ENCODE peak calls at places on chromosomes 5 and 9, in nine cellular contexts. S is colonic mucosa, R is psoas muscle, O is AG09319, J is BJ, P is ovary, T is Panc1, Z is PC-9, X is dorsolateral prefrontal cortex. A is an unnamed sample.

GRCh38 chr5:138503487-138504270 is 38.4 kb downstream of the EGR1 start:
- DNase-seq in O (no peak), J (no peak), Z (peak), T (peak), P (no peak), S (peak), X (peak), R (no peak), A (peak)

GRCh38 chr5:11588803-11589202 is 315.4 kb downstream of the CTNND2 start:
- DNase-seq in P (no peak), S (no peak), R (no peak), T (no peak), X (peak), J (no peak), O (no peak), Z (no peak), A (no peak)

GRCh38 chr9:17116400-17116837 is 18.4 kb upstream of the CNTLN start:
- DNase-seq in Z (peak), O (no peak), P (no peak), R (no peak), T (no peak), J (no peak), X (no peak), S (no peak), A (peak)

GRCh38 chr9:1871486-1872181 is 143.5 kb upstream of the SMARCA2 start:
- DNase-seq in X (no peak), J (no peak), O (no peak), S (no peak), R (no peak), T (no peak), P (no peak), Z (no peak), A (no peak)

GRCh38 chr5:149749481-149750365 is 19.6 kb downstream of the PPARGC1B start:
- DNase-seq in R (no peak), Z (peak), J (no peak), S (no peak), X (no peak), P (no peak), O (no peak), T (no peak), A (no peak)

GRCh38 chr9:3971391-3972082 is 328.3 kb downstream of the GLIS3 start:
- DNase-seq in Z (no peak), T (no peak), R (no peak), S (no peak), O (no peak), X (no peak), P (no peak), J (no peak), A (no peak)

GRCh38 chr9:136795027-136795402 is 1.1 kb upstream of the CCDC183 start:
- DNase-seq in T (no peak), Z (no peak), P (peak), X (no peak), O (no peak), S (no peak), J (no peak), R (peak), A (no peak)

GRCh38 chr9:105023788-105024187 is 95.8 kb upstream of the ABCA1 start:
- DNase-seq in P (no peak), J (no peak), R (no peak), T (no peak), X (no peak), O (no peak), S (no peak), Z (no peak), A (no peak)

GRCh38 chr5:151592855-151593408 is 1.8 kb upstream of the FAT2 start:
- DNase-seq in T (no peak), J (no peak), X (no peak), O (no peak), R (no peak), Z (no peak), P (no peak), S (no peak), A (peak)

GRCh38 chr9:78286125-78286524 is 10.8 kb upstream of the PSAT1 start:
- DNase-seq in O (no peak), J (no peak), Z (no peak), T (no peak), X (no peak), S (no peak), P (no peak), R (no peak), A (no peak)

GRCh38 chr9:37961346-37961745 is 57.4 kb upstream of the SLC25A51 start:
- DNase-seq in P (no peak), J (no peak), R (no peak), S (no peak), O (no peak), X (no peak), Z (no peak), T (no peak), A (no peak)

GRCh38 chr5:38996123-38996522 is 78.1 kb downstream of the RICTOR start:
- DNase-seq in R (no peak), T (no peak), O (no peak), X (no peak), S (no peak), J (no peak), P (no peak), Z (no peak), A (no peak)

GRCh38 chr5:145776886-145777285 is 58.3 kb downstream of the PRELID2 start:
- DNase-seq in S (no peak), X (no peak), T (no peak), J (no peak), O (peak), R (no peak), Z (no peak), P (no peak), A (no peak)

GRCh38 chr9:801399-802071 is 40.0 kb upstream of the DMRT1 start:
- DNase-seq in J (no peak), T (no peak), Z (no peak), P (no peak), X (no peak), R (no peak), S (no peak), O (peak), A (no peak)

GRCh38 chr9:121684381-121685145 is 33.1 kb downstream of the DAB2IP start:
- DNase-seq in O (no peak), X (no peak), J (no peak), Z (no peak), R (peak), S (peak), P (peak), T (no peak), A (peak)

GRCh38 chr9:37676411-37676830 is 25.7 kb downstream of the FRMPD1 start:
- DNase-seq in O (no peak), Z (no peak), P (no peak), T (no peak), R (peak), J (no peak), X (peak), S (no peak), A (no peak)

GRCh38 chr9:82570226-82570625 is 492.7 kb downstream of the RASEF start:
- DNase-seq in T (no peak), Z (no peak), O (no peak), R (no peak), J (no peak), X (no peak), P (no peak), S (no peak), A (no peak)

GRCh38 chr5:109865636-109866035 is 175.9 kb downstream of the MAN2A1 start:
- DNase-seq in P (no peak), R (no peak), O (peak), Z (no peak), J (peak), S (no peak), T (peak), X (no peak), A (no peak)

GRCh38 chr9:131162886-131163285 is 37.5 kb downstream of the NUP214 start:
- DNase-seq in R (no peak), O (no peak), X (no peak), S (no peak), T (no peak), Z (no peak), P (no peak), J (no peak), A (no peak)

GRCh38 chr5:78792342-78793055 is 143.9 kb upstream of the LHFPL2 start:
- DNase-seq in X (no peak), J (no peak), T (no peak), O (no peak), R (no peak), Z (peak), S (no peak), P (no peak), A (no peak)

DNA sequence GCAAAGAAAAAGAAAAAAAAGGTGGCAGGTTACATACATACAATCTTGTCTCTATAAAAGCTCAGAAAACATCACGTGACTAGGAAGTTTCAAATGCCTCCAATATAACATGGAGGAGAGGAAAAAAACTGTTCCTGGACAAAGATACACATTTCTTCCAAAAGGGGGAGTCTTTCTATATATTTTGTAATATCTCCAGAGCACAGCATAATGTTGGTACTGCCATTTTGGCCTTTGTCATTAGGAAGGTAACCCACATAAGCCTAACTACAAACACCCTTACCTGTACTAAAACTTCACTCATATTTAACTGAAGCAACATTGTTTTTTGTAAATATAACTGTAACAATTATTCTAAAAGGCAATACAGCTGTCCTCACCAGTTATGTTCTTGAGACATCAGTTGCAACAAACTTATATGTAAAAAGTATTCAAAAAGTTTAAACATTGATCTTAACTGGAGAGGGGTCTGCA is 1.2 kb upstream of the BTF3 start:
- DNase-seq in R (no peak), X (no peak), Z (peak), T (peak), P (no peak), O (no peak), J (peak), S (no peak), A (no peak)
- TF ChIP-seq CTCF in R (no peak), X (no peak), Z (peak), T (peak), P (no peak), O (peak), J (no peak), S (peak), A (peak)

DNA sequence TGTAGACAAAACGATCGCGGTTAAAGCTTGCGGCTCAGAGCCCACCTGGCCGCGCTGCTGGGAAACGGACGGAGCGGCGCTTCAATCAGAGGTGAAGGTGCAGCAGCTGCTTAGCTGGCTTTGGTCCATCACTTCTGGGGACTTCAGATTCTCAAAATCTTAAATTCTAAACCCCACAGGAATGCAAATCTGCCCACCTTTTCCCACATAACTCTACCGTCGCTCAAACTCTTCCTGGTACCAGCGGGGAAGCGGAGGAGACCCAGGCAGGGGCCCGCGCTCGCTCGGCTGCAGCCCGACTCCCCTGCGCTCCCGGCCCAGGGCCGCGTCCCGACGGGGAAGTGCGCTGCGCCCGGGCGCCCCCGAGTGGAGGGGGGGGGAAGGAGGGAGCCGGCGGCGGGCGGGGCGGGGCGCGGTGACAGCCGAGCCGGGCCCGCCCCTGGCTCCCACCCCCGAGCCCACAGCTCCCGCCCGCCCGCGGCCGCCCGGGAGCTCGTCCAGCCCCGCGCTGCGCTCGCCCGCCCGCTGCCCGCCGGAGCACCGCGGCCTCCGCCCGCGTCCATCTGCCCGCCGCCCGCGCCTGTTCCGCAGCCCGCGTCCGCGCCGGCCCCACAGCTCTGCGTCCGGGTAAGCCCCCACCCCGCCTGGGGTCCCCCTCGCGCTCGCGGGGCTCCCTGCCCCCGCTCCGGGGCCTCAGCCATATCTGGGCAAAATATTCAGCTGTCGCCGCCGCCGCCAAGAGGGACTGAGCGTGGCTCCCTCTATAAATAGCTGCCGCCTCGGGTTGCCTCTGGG is at the start of gene TMOD1:
- DNase-seq in Z (peak), X (peak), R (peak), J (no peak), T (no peak), S (peak), O (no peak), P (peak), A (peak)
- TF ChIP-seq CTCF in Z (no peak), X (no peak), R (peak), J (no peak), T (peak), S (no peak), O (no peak), P (no peak), A (no peak)

DNA sequence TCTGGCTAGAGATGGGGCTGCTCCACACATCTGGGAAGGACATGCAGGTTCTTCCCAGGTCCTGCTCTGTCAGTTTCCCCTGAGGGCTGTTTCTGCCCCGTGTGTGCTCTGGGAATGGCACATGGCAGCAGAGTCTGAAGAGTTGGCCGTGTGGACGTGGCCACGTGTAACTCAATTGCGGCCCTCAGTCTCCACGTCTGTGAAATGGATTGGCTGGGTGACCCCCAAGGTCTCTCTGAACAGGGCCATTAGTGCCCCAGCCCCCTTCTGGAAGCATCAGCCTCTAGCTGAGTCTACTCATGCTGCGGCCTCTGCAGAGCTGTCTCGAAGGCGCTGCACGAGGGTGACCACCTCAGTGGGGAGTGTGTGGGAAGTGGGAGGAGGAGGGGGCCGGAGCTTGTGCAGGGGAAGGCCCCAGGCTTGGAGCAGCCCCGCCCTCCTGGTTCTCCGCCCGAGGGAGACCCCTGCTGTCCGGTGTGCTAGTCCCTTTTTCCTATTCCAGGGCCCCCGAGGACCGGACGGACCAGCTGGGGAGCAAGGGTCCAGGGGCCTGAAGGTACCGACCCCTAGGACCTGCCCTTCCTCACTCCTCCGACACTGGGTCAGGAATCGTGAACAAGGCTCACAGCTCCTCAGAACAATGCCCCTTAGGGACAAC is 58.9 kb upstream of the ORM1 start:
- DNase-seq in X (no peak), R (no peak), O (no peak), Z (no peak), S (no peak), T (no peak), J (no peak), P (no peak), A (peak)
- TF ChIP-seq CTCF in X (peak), R (no peak), O (peak), Z (no peak), S (no peak), T (no peak), J (peak), P (no peak), A (no peak)

DNA sequence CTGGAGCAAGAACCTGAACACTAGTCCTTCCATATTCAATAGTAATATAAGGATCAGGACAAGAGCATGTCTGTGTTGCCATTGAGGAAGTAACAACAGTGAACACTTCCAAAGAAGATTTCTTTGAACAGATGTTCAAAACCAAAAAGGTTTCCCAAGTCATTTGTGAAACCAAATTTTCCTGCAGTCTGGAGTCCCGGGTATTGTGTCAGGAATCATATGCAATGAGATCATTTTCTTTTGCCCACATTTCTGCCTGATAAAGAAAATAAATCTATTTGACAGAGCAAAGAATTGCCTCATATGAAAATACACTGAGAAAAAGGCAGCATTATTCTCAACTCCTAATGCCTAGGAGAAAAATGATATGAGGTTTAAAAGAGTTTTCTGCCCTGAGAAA is 151.7 kb downstream of the SNX18 start:
- DNase-seq in J (no peak), O (no peak), X (no peak), Z (no peak), R (no peak), T (no peak), S (no peak), P (no peak), A (no peak)
- TF ChIP-seq CTCF in J (no peak), O (no peak), X (no peak), Z (no peak), R (no peak), T (no peak), S (no peak), P (no peak), A (no peak)

GRCh38 chr5:161924270-161924669 is 76.3 kb downstream of the GABRA1 start:
- DNase-seq in X (no peak), Z (no peak), J (no peak), T (no peak), P (no peak), S (no peak), R (no peak), O (no peak), A (no peak)

GRCh38 chr5:161921781-161922180 is 73.9 kb downstream of the GABRA1 start:
- DNase-seq in P (no peak), S (no peak), T (no peak), J (no peak), R (no peak), X (peak), Z (no peak), O (no peak), A (no peak)

GRCh38 chr5:161925960-161926359 is 78.0 kb downstream of the GABRA1 start:
- DNase-seq in J (no peak), P (no peak), Z (no peak), T (no peak), O (no peak), S (no peak), X (no peak), R (no peak), A (no peak)
- TF ChIP-seq CTCF in J (no peak), P (no peak), Z (no peak), T (no peak), O (no peak), S (no peak), X (no peak), R (no peak), A (no peak)

GRCh38 chr5:31637851-31638250 is 1.1 kb upstream of the PDZD2 start:
- DNase-seq in S (no peak), O (no peak), X (no peak), T (no peak), Z (no peak), R (no peak), P (no peak), J (no peak), A (no peak)

GRCh38 chr5:31640024-31640423 is 1.1 kb downstream of the PDZD2 start:
- DNase-seq in O (no peak), X (no peak), P (no peak), Z (no peak), J (no peak), S (no peak), R (no peak), T (no peak), A (no peak)

GRCh38 chr5:31639488-31640011 is 619 bp downstream of the PDZD2 start:
- DNase-seq in T (no peak), X (no peak), Z (no peak), R (no peak), S (no peak), O (no peak), J (no peak), P (peak), A (no peak)

GRCh38 chr5:31638286-31638685 is 645 bp upstream of the PDZD2 start:
- DNase-seq in O (no peak), P (peak), X (peak), R (peak), T (no peak), J (no peak), Z (no peak), S (no peak), A (no peak)

DNA sequence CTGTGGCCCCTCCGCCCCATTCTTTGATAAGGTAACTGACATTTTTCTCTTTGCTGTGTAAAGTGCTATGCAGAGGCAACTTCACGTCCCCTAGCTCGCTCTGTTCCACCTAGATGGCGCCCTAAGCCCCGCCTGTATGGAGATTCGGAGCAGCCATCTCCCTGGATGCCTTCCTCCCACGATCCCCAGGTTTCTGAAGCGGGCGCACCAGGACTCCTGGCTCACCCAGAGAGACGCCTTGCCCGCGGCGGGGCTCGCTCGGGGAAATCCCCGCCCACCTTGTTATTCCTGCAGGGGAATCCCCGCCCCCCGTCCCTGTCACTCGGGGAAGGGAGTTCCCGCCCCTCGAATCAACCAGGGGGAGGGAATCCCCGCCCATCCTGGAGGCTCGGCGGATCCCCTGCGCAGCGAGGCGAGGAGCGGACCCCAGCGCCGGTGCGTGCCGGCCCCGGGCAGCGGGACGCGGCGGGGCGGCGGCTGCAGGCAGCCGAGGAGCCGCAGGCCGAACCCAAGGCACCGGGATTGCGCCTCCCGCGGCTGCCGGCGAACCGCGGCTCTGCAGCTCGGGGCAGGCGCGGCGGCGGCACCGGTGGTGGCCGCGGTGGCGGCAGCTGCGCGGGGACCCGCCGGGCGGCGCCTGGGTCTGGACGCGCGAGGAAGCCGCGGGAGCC is at the start of gene PDZD2:
- DNase-seq in S (peak), O (no peak), R (peak), T (peak), Z (no peak), P (peak), X (peak), J (no peak), A (peak)
- TF ChIP-seq CTCF in S (no peak), O (peak), R (peak), T (peak), Z (no peak), P (peak), X (peak), J (peak), A (no peak)

GRCh38 chr5:172777381-172778222 is 6.6 kb upstream of the DUSP1 start:
- DNase-seq in Z (peak), P (peak), O (peak), T (peak), S (peak), X (peak), R (peak), J (no peak), A (peak)
- TF ChIP-seq CTCF in Z (no peak), P (no peak), O (no peak), T (no peak), S (no peak), X (no peak), R (no peak), J (no peak), A (no peak)

GRCh38 chr9:132241483-132241839 is 79.6 kb downstream of the NTNG2 start:
- DNase-seq in J (no peak), T (no peak), S (no peak), Z (no peak), X (no peak), P (no peak), O (no peak), R (no peak), A (no peak)
- TF ChIP-seq CTCF in J (no peak), T (no peak), S (no peak), Z (no peak), X (no peak), P (no peak), O (no peak), R (no peak), A (no peak)